ENCODE peak calls at places on chromosomes 11 and 22, in six cellular contexts. Q is lower leg skin, Y is heart right ventricle, M is fibroblast of mammary gland, O is OCI-LY7, D is choroid plexus epithelial cell. Z is an unnamed sample.

GRCh38 chr22:20249797-20250354 is 18.2 kb downstream of the RTN4R start:
- DNase-seq in Q (no peak), Y (no peak), M (peak), O (no peak), D (peak), Z (peak)

GRCh38 chr22:35739642-35740041 is 22.0 kb downstream of the APOL5 start:
- DNase-seq in Q (no peak), Y (no peak), M (peak), O (no peak), D (no peak), Z (no peak)

GRCh38 chr11:77123591-77123990 is 4.5 kb upstream of the MYO7A start:
- DNase-seq in Q (no peak), Y (no peak), M (no peak), O (no peak), D (no peak), Z (no peak)

GRCh38 chr11:124894606-124895430 is 2.8 kb downstream of the ROBO4 start:
- DNase-seq in Q (peak), Y (no peak), M (peak), O (no peak), D (no peak), Z (no peak)

GRCh38 chr11:61697764-61698163 is 17.6 kb downstream of the DAGLA start:
- DNase-seq in Q (no peak), Y (no peak), M (no peak), O (no peak), D (no peak), Z (no peak)

GRCh38 chr22:43295173-43295572 is 48.0 kb downstream of the SCUBE1 start:
- DNase-seq in Q (no peak), Y (no peak), M (no peak), O (no peak), D (no peak), Z (no peak)

GRCh38 chr22:42642801-42643631 is 2.6 kb upstream of the ATP5MGL start:
- DNase-seq in Q (no peak), Y (no peak), M (no peak), O (no peak), D (no peak), Z (no peak)

GRCh38 chr22:47123827-47124442 is 361.5 kb downstream of the TBC1D22A start:
- DNase-seq in Q (no peak), Y (no peak), M (no peak), O (no peak), D (no peak), Z (no peak)

GRCh38 chr11:60910711-60911366 is 3.1 kb upstream of the TMEM109 start:
- DNase-seq in Q (peak), Y (no peak), M (no peak), O (peak), D (no peak), Z (no peak)

GRCh38 chr11:44884056-44884455 is 66.6 kb downstream of the TP53I11 start:
- DNase-seq in Q (no peak), Y (no peak), M (no peak), O (no peak), D (no peak), Z (no peak)

GRCh38 chr11:129695543-129696308 is 119.9 kb upstream of the TMEM45B start:
- DNase-seq in Q (peak), Y (peak), M (peak), O (peak), D (peak), Z (peak)

GRCh38 chr11:68282141-68282860 is 10.5 kb upstream of the C11orf24 start:
- DNase-seq in Q (peak), Y (no peak), M (no peak), O (no peak), D (no peak), Z (peak)

GRCh38 chr22:49618689-49618953 is 209.1 kb downstream of the BRD1 start:
- DNase-seq in Q (no peak), Y (no peak), M (no peak), O (no peak), D (no peak), Z (no peak)

GRCh38 chr11:102730036-102730815 is 5.5 kb upstream of the MMP8 start:
- DNase-seq in Q (no peak), Y (no peak), M (peak), O (no peak), D (no peak), Z (no peak)

GRCh38 chr22:27239520-27239919 is 562.0 kb downstream of the MN1 start:
- DNase-seq in Q (no peak), Y (no peak), M (no peak), O (no peak), D (no peak), Z (no peak)

GRCh38 chr11:104690243-104690642 is 208.0 kb downstream of the CASP12 start:
- DNase-seq in Q (no peak), Y (no peak), M (peak), O (no peak), D (no peak), Z (no peak)

GRCh38 chr11:8056810-8057463 is 24.1 kb upstream of the TUB start:
- DNase-seq in Q (peak), Y (peak), M (peak), O (no peak), D (peak), Z (peak)

GRCh38 chr22:20526628-20527355 is 19.4 kb downstream of the MED15 start:
- DNase-seq in Q (no peak), Y (no peak), M (peak), O (no peak), D (peak), Z (peak)

GRCh38 chr11:86669424-86669823 is 3.0 kb downstream of the ME3 start:
- DNase-seq in Q (no peak), Y (no peak), M (no peak), O (no peak), D (no peak), Z (no peak)

GRCh38 chr11:91382946-91383345 is 841.7 kb upstream of the FAT3 start:
- DNase-seq in Q (no peak), Y (no peak), M (no peak), O (no peak), D (no peak), Z (no peak)

GRCh38 chr11:35173011-35173511 is 34.1 kb downstream of the CD44 start:
- DNase-seq in Q (no peak), Y (no peak), M (peak), O (peak), D (peak), Z (no peak)

GRCh38 chr22:25942989-25943411 is 201.0 kb downstream of the MYO18B start:
- DNase-seq in Q (no peak), Y (peak), M (no peak), O (no peak), D (no peak), Z (no peak)

GRCh38 chr11:124725719-124726105 is 14.0 kb upstream of the NRGN start:
- DNase-seq in Q (no peak), Y (no peak), M (peak), O (no peak), D (peak), Z (peak)

GRCh38 chr11:36985562-36985961 is 387.5 kb upstream of the RAG2 start:
- DNase-seq in Q (no peak), Y (no peak), M (no peak), O (no peak), D (no peak), Z (no peak)

GRCh38 chr11:59012942-59013256 is 73.2 kb upstream of the GLYATL1B start:
- DNase-seq in Q (no peak), Y (no peak), M (no peak), O (no peak), D (no peak), Z (no peak)

GRCh38 chr11:72576661-72577060 is 97.6 kb downstream of the PDE2A start:
- DNase-seq in Q (no peak), Y (no peak), M (no peak), O (no peak), D (no peak), Z (no peak)

GRCh38 chr11:76200006-76200940 is 6.0 kb downstream of the WNT11 start:
- DNase-seq in Q (no peak), Y (no peak), M (no peak), O (no peak), D (no peak), Z (no peak)

DNA sequence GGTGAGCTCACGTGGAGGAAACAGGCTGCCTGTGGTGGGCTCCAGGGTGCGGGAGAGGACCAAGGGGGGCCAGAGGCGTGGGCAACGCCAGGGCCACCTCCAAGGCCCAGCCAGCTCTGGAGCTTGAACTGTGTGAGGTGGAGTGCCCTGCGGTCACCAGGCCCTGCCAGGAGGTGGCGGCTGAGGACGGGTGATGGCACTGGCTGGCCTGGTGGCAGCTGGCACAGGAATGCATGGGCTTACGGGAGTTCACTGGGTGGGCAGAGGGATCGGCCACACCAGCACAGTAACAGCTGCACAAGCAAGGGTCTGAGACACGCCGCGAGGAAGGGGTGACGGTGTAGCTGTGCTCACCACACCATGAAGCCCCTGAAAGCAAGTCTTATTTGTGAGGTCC is 15.8 kb downstream of the TOLLIP start:
- DNase-seq in Q (peak), Y (no peak), M (no peak), O (no peak), D (no peak), Z (no peak)
- TF ChIP-seq CTCF in Q (no peak), Y (peak), M (peak), O (no peak), D (no peak), Z (peak)

GRCh38 chr22:17772249-17772962 is 1.9 kb downstream of the BID start:
- DNase-seq in Q (peak), Y (no peak), M (no peak), O (no peak), D (no peak), Z (peak)
- H3K4me3 ChIP-seq in Q (no peak), Y (peak), M (no peak), O (peak), D (peak), Z (no peak)

GRCh38 chr22:44438056-44438455 is 60.0 kb downstream of the RTL6 start:
- DNase-seq in Q (peak), Y (no peak), M (no peak), O (no peak), D (no peak), Z (no peak)
- TF ChIP-seq CTCF in Q (no peak), Y (no peak), M (no peak), O (peak), D (peak), Z (no peak)

GRCh38 chr22:33057363-33057995 is 702 bp downstream of the SYN3 start:
- DNase-seq in Q (no peak), Y (no peak), M (no peak), O (no peak), D (no peak), Z (no peak)

GRCh38 chr22:33065230-33065629 is 7.0 kb upstream of the SYN3 start:
- DNase-seq in Q (no peak), Y (no peak), M (no peak), O (no peak), D (no peak), Z (no peak)

GRCh38 chr22:33063611-33064010 is 5.4 kb upstream of the SYN3 start:
- DNase-seq in Q (no peak), Y (no peak), M (no peak), O (no peak), D (no peak), Z (no peak)

DNA sequence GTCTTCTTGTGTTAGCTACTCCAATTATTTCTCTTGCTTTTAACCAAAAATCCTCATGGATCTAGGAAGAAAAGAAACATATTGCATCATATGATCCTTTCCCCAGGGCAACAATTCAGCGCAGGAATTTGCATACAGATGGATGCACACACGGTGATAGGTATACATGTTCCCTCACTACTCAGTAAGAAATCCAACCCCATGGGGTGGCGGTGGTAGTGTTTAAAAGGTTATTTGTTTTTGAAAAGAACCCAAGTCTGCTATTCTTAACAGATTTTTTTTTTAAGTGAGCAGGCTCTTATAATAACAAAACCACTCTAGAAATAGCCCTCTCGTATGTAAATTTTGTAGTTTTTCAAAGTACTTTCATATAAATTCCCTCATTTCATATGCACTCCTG is 4.2 kb upstream of the SYN3 start:
- DNase-seq in Q (no peak), Y (no peak), M (no peak), O (no peak), D (no peak), Z (no peak)
- H3K4me3 ChIP-seq in Q (no peak), Y (no peak), M (no peak), O (no peak), D (no peak), Z (no peak)

DNA sequence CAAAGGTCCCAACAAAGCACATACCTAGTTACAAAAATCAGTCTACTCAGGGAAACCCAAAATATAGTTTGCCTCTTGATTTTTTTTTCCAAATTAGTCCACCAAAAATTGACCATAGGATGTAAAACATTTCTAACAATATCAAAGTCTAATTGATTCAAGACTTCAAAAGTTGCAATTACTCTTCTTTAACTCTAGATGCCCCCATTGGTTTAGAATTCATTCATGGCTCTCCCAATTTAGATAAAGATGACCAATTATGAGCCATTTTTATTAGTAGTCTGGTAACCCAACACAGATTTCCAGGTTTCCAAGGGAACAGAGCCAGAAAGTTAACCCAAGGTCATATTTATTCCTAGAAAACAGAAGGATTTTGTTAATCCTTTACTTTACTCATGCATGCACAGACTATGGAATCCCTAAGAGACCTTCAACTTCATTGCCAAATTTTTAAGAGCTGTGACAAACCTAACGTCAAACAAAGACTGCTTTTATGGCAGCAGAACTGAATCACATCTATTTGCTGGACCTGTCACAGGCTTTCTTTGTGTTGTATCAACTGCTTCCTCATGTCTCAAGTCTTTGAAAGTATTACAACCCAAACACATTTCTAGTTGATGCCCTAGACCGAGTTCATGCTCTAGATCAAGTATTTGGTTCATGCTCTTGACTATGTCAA is 55.3 kb downstream of the C22orf42 start:
- DNase-seq in Q (no peak), Y (no peak), M (peak), O (peak), D (peak), Z (peak)
- TF ChIP-seq CTCF in Q (no peak), Y (peak), M (peak), O (peak), D (peak), Z (peak)

Z was measured in epithelial cell of esophagus.